ENCODE peak calls at places on chromosome 11, in eight cellular contexts. S is fibroblast of lung; D is stimulated activated CD4-positive, alpha-beta T cell treated with anti-CD3 and anti-CD28 coated beads, Interleukin-1b, Interleukin-23, amount 100 ng/mL, for 48 hours; Z is lower leg skin; G is Right ventricle myocardium superior; C is activated T-cell treated with anti-CD3 and anti-CD28 coated beads for 1 hour; Q is posterior cingulate gyrus; E is stimulated activated naive CD8-positive, alpha-beta T cell treated with anti-CD3 and anti-CD28 coated beads, Interleukin-15, amount 100 ng/mL, for 72 hours. K is an unnamed sample.

GRCh38 chr11:64747961-64748715 is 4.2 kb upstream of the RASGRP2 start:
- DNase-seq in D (no peak), S (no peak), G (peak; percentile 12), Z (no peak), C (no peak), Q (no peak), E (no peak), K (no peak)

GRCh38 chr11:73288197-73288872 is 16.2 kb downstream of the P2RY6 start:
- DNase-seq in Q (no peak), G (no peak), Z (no peak), C (no peak), S (no peak), E (no peak), D (no peak), K (no peak)

GRCh38 chr11:1858154-1858553 is 5.3 kb downstream of the LSP1 start:
- DNase-seq in D (no peak), C (no peak), Q (no peak), Z (no peak), G (no peak), S (no peak), E (no peak), K (no peak)

GRCh38 chr11:132427611-132428010 is 1057.2 kb downstream of the NTM start:
- DNase-seq in D (no peak), S (peak; percentile 6), C (no peak), E (no peak), Z (no peak), Q (no peak), G (no peak), K (no peak)

GRCh38 chr11:125394306-125394705 is 101.8 kb downstream of the FEZ1 start:
- DNase-seq in D (no peak), G (no peak), Z (no peak), Q (no peak), C (no peak), S (no peak), E (no peak), K (no peak)

GRCh38 chr11:114319716-114320328 is 23.6 kb downstream of the NNMT start:
- DNase-seq in D (no peak), S (no peak), C (no peak), E (no peak), Z (no peak), Q (no peak), G (no peak), K (no peak)

GRCh38 chr11:70901951-70902521 is 350.3 kb downstream of the SHANK2 start:
- DNase-seq in D (no peak), C (no peak), Z (no peak), Q (no peak), S (no peak), E (no peak), G (no peak), K (no peak)

GRCh38 chr11:2314525-2315394 is 12.9 kb downstream of the TSPAN32 start:
- DNase-seq in D (no peak), S (peak; percentile 95), Q (peak; percentile 59), Z (no peak), E (no peak), C (no peak), G (peak; percentile 94), K (peak; percentile 82)

GRCh38 chr11:135002236-135002635 is 590.2 kb upstream of the B3GAT1 start:
- DNase-seq in E (no peak), C (no peak), Z (no peak), Q (no peak), G (no peak), S (no peak), D (no peak), K (no peak)

GRCh38 chr11:123801765-123802164 is 4.4 kb downstream of the OR6M1 start:
- DNase-seq in C (no peak), S (no peak), Q (no peak), D (no peak), G (no peak), Z (no peak), E (no peak), K (no peak)

K was measured in thoracic aorta.